ENCODE peak calls at places on chromosomes 3 and 15, in six cellular contexts. One of them, this sample, is unnamed.

GRCh38 chr3:86990171-86990733 is 697 bp downstream of the VGLL3 start:
- DNase-seq in H1: peak
- DNase-seq in mesenchymal stem cell: peak
- DNase-seq in IMR-90: peak
- DNase-seq in mesendoderm: peak
- DNase-seq in trophoblast cell: peak
- DNase-seq in this sample: no peak

GRCh38 chr3:196662711-196663571 is 23.4 kb downstream of the NRROS start:
- DNase-seq in trophoblast cell: peak
- DNase-seq in H1: no peak
- DNase-seq in mesendoderm: no peak
- DNase-seq in mesenchymal stem cell: no peak
- DNase-seq in IMR-90: peak
- DNase-seq in this sample: no peak

GRCh38 chr3:164451083-164451910 is 627.0 kb downstream of the SI start:
- DNase-seq in mesenchymal stem cell: no peak
- DNase-seq in mesendoderm: peak
- DNase-seq in trophoblast cell: no peak
- DNase-seq in IMR-90: no peak
- DNase-seq in H1: no peak
- DNase-seq in this sample: no peak

GRCh38 chr3:171862993-171863521 is 19.9 kb downstream of the TMEM212 start:
- DNase-seq in mesenchymal stem cell: peak
- DNase-seq in IMR-90: peak
- DNase-seq in trophoblast cell: peak
- DNase-seq in H1: no peak
- DNase-seq in mesendoderm: no peak
- DNase-seq in this sample: no peak

GRCh38 chr15:74977599-74977998 is 17.8 kb upstream of the SCAMP5 start:
- DNase-seq in mesenchymal stem cell: no peak
- DNase-seq in trophoblast cell: no peak
- DNase-seq in mesendoderm: no peak
- DNase-seq in H1: no peak
- DNase-seq in IMR-90: no peak
- DNase-seq in this sample: no peak

GRCh38 chr15:75136118-75136517 is 65.6 kb upstream of the C15orf39 start:
- DNase-seq in mesendoderm: no peak
- DNase-seq in H1: no peak
- DNase-seq in mesenchymal stem cell: no peak
- DNase-seq in trophoblast cell: no peak
- DNase-seq in IMR-90: no peak
- DNase-seq in this sample: no peak

GRCh38 chr3:13393427-13394360 is 26.4 kb downstream of the NUP210 start:
- DNase-seq in trophoblast cell: no peak
- DNase-seq in H1: no peak
- DNase-seq in mesendoderm: no peak
- DNase-seq in mesenchymal stem cell: no peak
- DNase-seq in IMR-90: no peak
- DNase-seq in this sample: no peak

GRCh38 chr3:85631070-85631469 is 672.3 kb downstream of the CADM2 start:
- DNase-seq in IMR-90: no peak
- DNase-seq in mesenchymal stem cell: no peak
- DNase-seq in trophoblast cell: no peak
- DNase-seq in mesendoderm: no peak
- DNase-seq in H1: no peak
- DNase-seq in this sample: no peak

GRCh38 chr3:168165390-168166269 is 69.9 kb upstream of the GOLIM4 start:
- DNase-seq in H1: no peak
- DNase-seq in trophoblast cell: peak
- DNase-seq in mesenchymal stem cell: peak
- DNase-seq in IMR-90: peak
- DNase-seq in mesendoderm: peak
- DNase-seq in this sample: peak

GRCh38 chr15:88376574-88377174 is 90.5 kb downstream of the MRPL46 start:
- DNase-seq in H1: no peak
- DNase-seq in mesenchymal stem cell: no peak
- DNase-seq in trophoblast cell: peak
- DNase-seq in IMR-90: peak
- DNase-seq in mesendoderm: no peak
- DNase-seq in this sample: no peak

GRCh38 chr15:45177285-45177684 is 10.5 kb downstream of the SHF start:
- DNase-seq in H1: no peak
- DNase-seq in IMR-90: no peak
- DNase-seq in mesenchymal stem cell: no peak
- DNase-seq in mesendoderm: no peak
- DNase-seq in trophoblast cell: no peak
- DNase-seq in this sample: no peak

GRCh38 chr3:5974637-5975322 is 787.3 kb downstream of the EDEM1 start:
- DNase-seq in trophoblast cell: no peak
- DNase-seq in IMR-90: no peak
- DNase-seq in mesenchymal stem cell: no peak
- DNase-seq in mesendoderm: no peak
- DNase-seq in H1: no peak
- DNase-seq in this sample: no peak

GRCh38 chr15:60095711-60096110 is 91.6 kb downstream of the FOXB1 start:
- DNase-seq in trophoblast cell: peak
- DNase-seq in mesenchymal stem cell: no peak
- DNase-seq in IMR-90: peak
- DNase-seq in H1: no peak
- DNase-seq in mesendoderm: no peak
- DNase-seq in this sample: no peak

GRCh38 chr3:125001557-125002413 is 54.0 kb downstream of the HEG1 start:
- DNase-seq in IMR-90: no peak
- DNase-seq in mesenchymal stem cell: no peak
- DNase-seq in H1: no peak
- DNase-seq in mesendoderm: no peak
- DNase-seq in trophoblast cell: peak
- DNase-seq in this sample: no peak

GRCh38 chr3:10419637-10420232 is 85.7 kb downstream of the ATP2B2 start:
- DNase-seq in mesenchymal stem cell: no peak
- DNase-seq in trophoblast cell: no peak
- DNase-seq in IMR-90: peak
- DNase-seq in H1: no peak
- DNase-seq in mesendoderm: no peak
- DNase-seq in this sample: no peak

GRCh38 chr3:101513419-101513986 is 491 bp upstream of the SENP7 start:
- DNase-seq in trophoblast cell: no peak
- DNase-seq in IMR-90: no peak
- DNase-seq in H1: no peak
- DNase-seq in mesenchymal stem cell: no peak
- DNase-seq in mesendoderm: no peak
- DNase-seq in this sample: no peak

GRCh38 chr15:67740376-67740775 is 84.9 kb upstream of the SKOR1 start:
- DNase-seq in mesenchymal stem cell: no peak
- DNase-seq in trophoblast cell: no peak
- DNase-seq in H1: no peak
- DNase-seq in IMR-90: no peak
- DNase-seq in mesendoderm: no peak
- DNase-seq in this sample: no peak

GRCh38 chr15:85651551-85651950 is 143.2 kb downstream of the KLHL25 start:
- DNase-seq in trophoblast cell: no peak
- DNase-seq in mesenchymal stem cell: no peak
- DNase-seq in IMR-90: no peak
- DNase-seq in mesendoderm: no peak
- DNase-seq in H1: no peak
- DNase-seq in this sample: no peak

GRCh38 chr3:146566138-146566537 is 21.7 kb upstream of the PLSCR1 start:
- DNase-seq in mesendoderm: no peak
- DNase-seq in trophoblast cell: no peak
- DNase-seq in IMR-90: no peak
- DNase-seq in H1: no peak
- DNase-seq in mesenchymal stem cell: no peak
- DNase-seq in this sample: no peak

GRCh38 chr15:73125219-73125618 is 73.0 kb downstream of the NEO1 start:
- DNase-seq in mesendoderm: peak
- DNase-seq in trophoblast cell: no peak
- DNase-seq in IMR-90: peak
- DNase-seq in mesenchymal stem cell: peak
- DNase-seq in H1: no peak
- DNase-seq in this sample: no peak

GRCh38 chr15:65914371-65914770 is 45.1 kb downstream of the RAB11A start:
- DNase-seq in trophoblast cell: no peak
- DNase-seq in H1: no peak
- DNase-seq in mesenchymal stem cell: no peak
- DNase-seq in mesendoderm: no peak
- DNase-seq in IMR-90: no peak
- DNase-seq in this sample: no peak

GRCh38 chr3:130757751-130758150 is 11.1 kb upstream of the PIK3R4 start:
- DNase-seq in H1: no peak
- DNase-seq in mesendoderm: no peak
- DNase-seq in IMR-90: no peak
- DNase-seq in mesenchymal stem cell: no peak
- DNase-seq in trophoblast cell: no peak
- DNase-seq in this sample: no peak

GRCh38 chr3:171001957-171002694 is 24.4 kb downstream of the SLC2A2 start:
- DNase-seq in trophoblast cell: no peak
- DNase-seq in mesendoderm: no peak
- DNase-seq in H1: no peak
- DNase-seq in mesenchymal stem cell: peak
- DNase-seq in IMR-90: peak
- DNase-seq in this sample: no peak

GRCh38 chr3:156483961-156484787 is 70.7 kb downstream of the SSR3 start:
- DNase-seq in H1: no peak
- DNase-seq in mesendoderm: no peak
- DNase-seq in mesenchymal stem cell: peak
- DNase-seq in IMR-90: peak
- DNase-seq in trophoblast cell: no peak
- DNase-seq in this sample: no peak

GRCh38 chr3:187833799-187834578 is 88.7 kb upstream of the BCL6 start:
- DNase-seq in H1: peak
- DNase-seq in mesenchymal stem cell: no peak
- DNase-seq in trophoblast cell: no peak
- DNase-seq in mesendoderm: no peak
- DNase-seq in IMR-90: no peak
- DNase-seq in this sample: no peak

GRCh38 chr15:70095387-70096214 is 2.1 kb downstream of the TLE3 start:
- DNase-seq in mesenchymal stem cell: peak
- DNase-seq in H1: peak
- DNase-seq in IMR-90: no peak
- DNase-seq in trophoblast cell: peak
- DNase-seq in mesendoderm: peak
- DNase-seq in this sample: no peak

GRCh38 chr3:31379598-31379997 is 153.1 kb upstream of the STT3B start:
- DNase-seq in H1: no peak
- DNase-seq in mesendoderm: no peak
- DNase-seq in mesenchymal stem cell: no peak
- DNase-seq in IMR-90: no peak
- DNase-seq in trophoblast cell: no peak
- DNase-seq in this sample: no peak

GRCh38 chr3:124441766-124442165 is 288.5 kb upstream of the UMPS start:
- DNase-seq in mesendoderm: no peak
- DNase-seq in IMR-90: no peak
- DNase-seq in mesenchymal stem cell: no peak
- DNase-seq in H1: no peak
- DNase-seq in trophoblast cell: no peak
- DNase-seq in this sample: no peak

GRCh38 chr3:49173116-49173791 is 1.9 kb downstream of the KLHDC8B start:
- DNase-seq in IMR-90: no peak
- DNase-seq in mesendoderm: peak
- DNase-seq in trophoblast cell: no peak
- DNase-seq in H1: peak
- DNase-seq in mesenchymal stem cell: peak
- DNase-seq in this sample: peak
- H3K4me3 ChIP-seq in IMR-90: no peak
- H3K4me3 ChIP-seq in mesendoderm: no peak
- H3K4me3 ChIP-seq in trophoblast cell: no peak
- H3K4me3 ChIP-seq in H1: peak
- H3K4me3 ChIP-seq in mesenchymal stem cell: peak
- H3K4me3 ChIP-seq in this sample: peak

DNA sequence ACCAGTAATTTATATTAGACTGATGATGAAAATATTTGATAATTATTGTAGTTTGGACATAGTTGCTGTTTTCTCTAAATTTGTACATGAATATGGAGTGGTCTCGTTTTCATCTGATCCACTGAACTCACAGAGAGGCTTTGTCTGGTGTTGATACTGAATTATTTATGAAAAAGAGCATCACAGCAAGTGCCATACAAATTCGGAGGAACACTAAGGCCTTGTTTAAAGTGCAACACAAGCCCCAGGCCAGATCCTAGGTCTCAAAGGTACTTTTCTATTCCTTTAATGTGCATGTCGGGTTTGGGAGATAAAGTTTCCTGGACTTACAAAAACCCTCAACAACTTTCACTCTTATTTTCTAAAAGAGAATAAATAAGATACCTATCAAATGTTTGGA is 796.8 kb upstream of the EPHA6 start:
- DNase-seq in mesendoderm: no peak
- DNase-seq in mesenchymal stem cell: no peak
- DNase-seq in trophoblast cell: no peak
- DNase-seq in H1: no peak
- DNase-seq in IMR-90: no peak
- DNase-seq in this sample: no peak
- H3K4me2 ChIP-seq in mesendoderm: no peak
- H3K4me2 ChIP-seq in mesenchymal stem cell: no peak
- H3K4me2 ChIP-seq in trophoblast cell: no peak
- H3K4me2 ChIP-seq in H1: no peak
- H3K4me2 ChIP-seq in IMR-90: no peak
- H3K4me2 ChIP-seq in this sample: no peak

GRCh38 chr3:149969110-149969944 is 1.4 kb downstream of the PFN2 start:
- DNase-seq in trophoblast cell: peak
- DNase-seq in mesenchymal stem cell: peak
- DNase-seq in IMR-90: peak
- DNase-seq in H1: no peak
- DNase-seq in mesendoderm: peak
- DNase-seq in this sample: peak
- H2AK5ac ChIP-seq in trophoblast cell: no peak
- H2AK5ac ChIP-seq in mesenchymal stem cell: peak
- H2AK5ac ChIP-seq in IMR-90: peak
- H2AK5ac ChIP-seq in H1: no peak
- H2AK5ac ChIP-seq in mesendoderm: peak
- H2AK5ac ChIP-seq in this sample: no peak

GRCh38 chr3:150220791-150221190 is 187.3 kb upstream of the TSC22D2 start:
- DNase-seq in H1: no peak
- DNase-seq in IMR-90: no peak
- DNase-seq in mesenchymal stem cell: peak
- DNase-seq in mesendoderm: peak
- DNase-seq in trophoblast cell: no peak
- DNase-seq in this sample: peak

GRCh38 chr3:150223090-150223489 is 185.0 kb upstream of the TSC22D2 start:
- DNase-seq in H1: no peak
- DNase-seq in trophoblast cell: no peak
- DNase-seq in IMR-90: no peak
- DNase-seq in mesenchymal stem cell: no peak
- DNase-seq in mesendoderm: no peak
- DNase-seq in this sample: no peak

GRCh38 chr3:150223568-150223967 is 184.5 kb upstream of the TSC22D2 start:
- DNase-seq in H1: no peak
- DNase-seq in mesendoderm: no peak
- DNase-seq in IMR-90: no peak
- DNase-seq in mesenchymal stem cell: no peak
- DNase-seq in trophoblast cell: no peak
- DNase-seq in this sample: no peak

GRCh38 chr3:150222646-150223045 is 185.5 kb upstream of the TSC22D2 start:
- DNase-seq in mesenchymal stem cell: no peak
- DNase-seq in mesendoderm: peak
- DNase-seq in IMR-90: no peak
- DNase-seq in H1: no peak
- DNase-seq in trophoblast cell: no peak
- DNase-seq in this sample: no peak

GRCh38 chr3:150222190-150222548 is 185.9 kb upstream of the TSC22D2 start:
- DNase-seq in IMR-90: no peak
- DNase-seq in mesendoderm: no peak
- DNase-seq in mesenchymal stem cell: no peak
- DNase-seq in H1: no peak
- DNase-seq in trophoblast cell: no peak
- DNase-seq in this sample: no peak
- H3K4me3 ChIP-seq in IMR-90: no peak
- H3K4me3 ChIP-seq in mesendoderm: no peak
- H3K4me3 ChIP-seq in mesenchymal stem cell: no peak
- H3K4me3 ChIP-seq in H1: no peak
- H3K4me3 ChIP-seq in trophoblast cell: no peak
- H3K4me3 ChIP-seq in this sample: no peak

This sample was measured in neuronal stem cell.